ENCODE peak calls at places on chromosomes 12 and 14, in eight cellular contexts. F is fibroblast of lung, S is MM.1S, L is GM20000, H is A549, O is CD14-positive monocyte, Y is AG04450, D is HFF-Myc. G is an unnamed sample.

GRCh38 chr14:38761033-38761432 is 342.0 kb downstream of the SEC23A start:
- DNase-seq in F (no peak), S (no peak), L (no peak), H (no peak), O (no peak), Y (no peak), D (no peak), G (no peak)

GRCh38 chr14:75837151-75837787 is 144.5 kb downstream of the TGFB3 start:
- DNase-seq in F (peak; percentile 63), S (no peak), L (no peak), H (no peak), O (no peak), Y (no peak), D (no peak), G (no peak)

GRCh38 chr14:21096889-21097615 is 1.4 kb downstream of the ZNF219 start:
- DNase-seq in F (no peak), S (no peak), L (peak; percentile 24), H (no peak), O (no peak), Y (no peak), D (no peak), G (peak; percentile 25)

GRCh38 chr12:57765003-57765697 is 1.7 kb downstream of the CYP27B1 start:
- DNase-seq in F (no peak), S (peak; percentile 21), L (peak; percentile 67), H (peak; percentile 70), O (no peak), Y (no peak), D (no peak), G (no peak)

GRCh38 chr12:13707829-13708228 is 273.6 kb downstream of the GRIN2B start:
- DNase-seq in F (no peak), S (no peak), L (no peak), H (no peak), O (no peak), Y (no peak), D (no peak), G (no peak)

GRCh38 chr12:88325828-88326214 is 183.7 kb downstream of the TMTC3 start:
- DNase-seq in F (peak; percentile 78), S (no peak), L (no peak), H (no peak), O (no peak), Y (peak; percentile 20), D (no peak), G (no peak)

GRCh38 chr12:112599871-112600270 is 181.1 kb downstream of the PTPN11 start:
- DNase-seq in F (no peak), S (no peak), L (no peak), H (no peak), O (peak; percentile 51), Y (no peak), D (no peak), G (no peak)

GRCh38 chr12:80848858-80849257 is 88.9 kb downstream of the LIN7A start:
- DNase-seq in F (no peak), S (no peak), L (no peak), H (no peak), O (no peak), Y (no peak), D (no peak), G (no peak)

GRCh38 chr12:57166971-57167371 is 19.6 kb upstream of the LRP1-AS start:
- DNase-seq in F (peak; percentile 59), S (no peak), L (no peak), H (peak; percentile 90), O (no peak), Y (no peak), D (no peak), G (no peak)

GRCh38 chr14:70018713-70019201 is 139.5 kb downstream of the SMOC1 start:
- DNase-seq in F (peak; percentile 74), S (peak; percentile 87), L (peak; percentile 16), H (no peak), O (no peak), Y (no peak), D (no peak), G (no peak)

GRCh38 chr14:49306152-49306751 is 279.9 kb downstream of the RPS29 start:
- DNase-seq in F (peak; percentile 33), S (peak; percentile 44), L (peak; percentile 10), H (peak; percentile 5), O (no peak), Y (no peak), D (no peak), G (peak; percentile 38)

GRCh38 chr12:116201908-116202307 is 75.6 kb downstream of the MED13L start:
- DNase-seq in F (peak; percentile 19), S (no peak), L (no peak), H (no peak), O (no peak), Y (no peak), D (no peak), G (no peak)

DNA sequence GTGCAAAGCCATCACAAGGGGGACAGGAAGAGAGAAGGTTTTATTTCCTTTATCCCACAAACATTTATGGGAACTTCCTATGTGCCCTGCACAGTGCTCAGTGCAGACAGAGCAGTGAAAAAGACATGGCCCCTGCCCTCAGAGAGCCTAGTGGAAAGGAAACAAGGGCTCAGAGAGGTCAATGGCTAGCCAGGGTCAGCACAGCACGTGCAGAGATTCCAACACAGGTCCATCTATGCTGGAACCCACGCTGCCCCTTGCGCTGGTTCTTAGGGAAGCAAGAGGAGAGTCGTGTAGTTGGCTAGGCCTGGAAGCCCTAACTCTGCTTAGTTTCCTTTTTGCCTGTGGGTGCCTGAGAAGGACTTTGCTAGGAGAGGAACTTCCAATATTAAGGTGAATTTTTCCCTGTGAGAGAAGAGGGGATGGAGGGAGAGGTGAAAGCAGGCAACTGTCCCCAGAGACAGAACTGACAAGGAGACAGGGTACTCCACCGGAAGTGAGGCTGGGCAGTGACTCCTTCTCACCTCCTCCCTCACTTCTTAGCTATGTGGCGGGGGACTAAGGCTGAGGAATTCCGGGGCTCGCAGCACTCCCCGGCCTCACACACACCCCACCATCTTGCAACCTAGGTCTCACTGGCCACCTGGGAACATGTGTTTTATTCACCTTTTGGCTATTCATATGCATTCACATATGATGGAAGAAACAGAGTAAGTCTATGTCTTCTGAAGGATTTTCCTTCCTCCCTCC is 12.1 kb upstream of the GPX2 start:
- DNase-seq in F (no peak), S (no peak), L (no peak), H (no peak), O (no peak), Y (no peak), D (no peak), G (no peak)
- TF ChIP-seq CTCF in F (no peak), S (no peak), L (no peak), H (no peak), O (no peak), Y (no peak), D (no peak), G (no peak)

GRCh38 chr12:51216652-51217051 is 1.2 kb downstream of the POU6F1 start:
- DNase-seq in F (no peak), S (no peak), L (no peak), H (no peak), O (no peak), Y (no peak), D (no peak), G (no peak)

GRCh38 chr12:51219345-51219744 is 1.5 kb upstream of the POU6F1 start:
- DNase-seq in F (no peak), S (no peak), L (no peak), H (no peak), O (no peak), Y (no peak), D (no peak), G (no peak)

GRCh38 chr12:51217133-51217967 is 512 bp downstream of the POU6F1 start:
- DNase-seq in F (no peak), S (peak; percentile 56), L (peak; percentile 88), H (peak; percentile 79), O (peak; percentile 63), Y (no peak), D (no peak), G (peak; percentile 87)

GRCh38 chr12:51217968-51218606 is at the start of gene POU6F1:
- DNase-seq in F (peak; percentile 81), S (peak; percentile 84), L (peak; percentile 91), H (peak; percentile 94), O (peak; percentile 58), Y (peak; percentile 23), D (peak; percentile 42), G (peak; percentile 90)

DNA sequence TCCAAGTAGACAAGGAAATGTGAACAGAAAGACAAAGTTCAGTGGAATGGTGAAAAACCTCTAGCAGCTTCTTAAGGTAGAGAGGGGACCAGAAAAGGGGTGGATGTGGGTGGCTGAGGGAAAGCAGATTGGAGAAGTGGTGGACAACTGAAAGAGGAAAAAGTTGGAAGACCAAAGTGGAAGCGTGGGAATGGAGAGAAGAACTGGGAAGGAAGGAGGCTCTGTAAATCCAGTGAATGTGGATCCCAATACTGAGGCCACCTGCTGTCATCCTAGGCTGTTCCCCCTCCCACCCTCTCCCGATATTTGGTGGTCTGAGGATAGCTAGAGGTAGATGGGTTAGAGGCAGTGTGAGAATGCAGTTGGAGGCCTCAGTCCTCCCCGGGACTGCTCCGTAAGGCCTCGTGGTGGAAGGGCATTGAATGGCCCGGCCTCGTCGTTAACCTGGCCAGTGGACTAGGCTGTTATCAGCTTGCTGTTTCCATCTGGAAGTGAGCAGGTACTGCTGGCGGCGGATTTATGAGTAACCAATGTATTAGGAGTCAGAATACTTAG is 822 bp upstream of the POU6F1 start:
- DNase-seq in F (no peak), S (no peak), L (no peak), H (no peak), O (no peak), Y (no peak), D (no peak), G (no peak)
- TF ChIP-seq CTCF in F (no peak), S (no peak), L (no peak), H (no peak), O (no peak), Y (no peak), D (no peak), G (no peak)

DNA sequence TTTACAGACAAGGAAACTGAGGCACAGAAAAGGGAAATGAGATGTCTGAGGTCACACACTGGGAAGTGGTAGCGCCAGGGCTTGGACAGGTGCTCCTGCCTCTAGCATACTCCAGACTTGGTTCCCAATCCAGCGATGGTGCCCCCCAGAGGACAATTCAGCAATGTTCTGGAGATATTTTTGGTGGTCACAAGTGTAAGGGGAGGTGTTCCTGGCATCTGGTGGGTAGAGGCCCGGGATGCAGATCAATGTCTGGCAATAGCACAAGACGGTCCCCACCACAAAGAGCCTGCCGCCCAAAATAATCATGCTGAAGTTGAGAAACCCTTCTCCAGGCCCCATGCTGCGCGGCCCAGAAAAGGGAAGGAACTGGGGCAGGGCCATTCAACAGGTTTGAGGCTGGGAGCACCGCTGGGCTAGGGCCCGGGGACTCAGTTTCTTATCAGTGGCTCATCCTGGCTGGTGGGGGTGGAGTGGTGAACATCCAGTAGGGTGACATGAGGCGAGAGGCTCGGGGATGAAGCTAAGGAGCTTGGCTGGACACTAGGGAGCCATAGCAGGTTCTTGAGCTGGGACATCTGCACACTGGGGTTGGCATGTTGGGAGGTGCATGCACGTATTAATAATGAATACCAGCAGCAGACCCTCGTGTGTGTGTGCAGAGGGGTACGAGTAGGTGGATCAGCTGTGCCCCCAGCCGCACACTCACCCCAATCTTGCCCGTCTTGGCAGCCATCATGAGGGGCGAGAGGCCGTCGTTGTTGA is 35.1 kb downstream of the TRPV4 start:
- DNase-seq in F (no peak), S (no peak), L (no peak), H (no peak), O (no peak), Y (no peak), D (no peak), G (no peak)
- TF ChIP-seq CTCF in F (no peak), S (peak; percentile 16), L (no peak), H (peak; percentile 30), O (peak; percentile 14), Y (peak; percentile 9), D (peak; percentile 29), G (peak; percentile 37)

DNA sequence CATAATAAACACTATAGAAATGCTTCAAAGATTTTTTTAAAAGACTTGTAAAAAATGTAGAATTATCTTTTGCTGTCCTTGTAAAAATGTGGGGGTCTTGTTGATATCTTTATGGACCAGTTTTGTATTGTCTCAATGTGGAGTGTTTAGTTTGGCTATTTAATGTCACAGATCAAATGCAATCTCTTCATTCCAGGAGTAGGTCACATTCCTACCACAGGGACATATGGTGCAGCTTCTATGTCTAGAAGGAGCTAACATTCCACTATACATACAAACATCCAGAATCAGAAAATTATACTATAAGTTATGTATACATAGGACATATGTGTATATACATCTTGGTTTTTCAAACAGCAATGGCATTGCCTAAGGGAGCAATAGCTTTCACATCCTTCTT is 345.7 kb downstream of the BMP4 start:
- DNase-seq in F (no peak), S (no peak), L (no peak), H (no peak), O (no peak), Y (no peak), D (no peak), G (no peak)
- TF ChIP-seq CTCF in F (no peak), S (no peak), L (no peak), H (no peak), O (no peak), Y (peak; percentile 36), D (peak; percentile 4), G (no peak)

G was measured in GM13977.